ENCODE peak calls at places on chromosomes 13 and 19, in seven cellular contexts. P is bronchial epithelial cell, V is AG04450, H is foreskin keratinocyte, X is stomach, A is left lung, J is RWPE1. L is an unnamed sample.

GRCh38 chr19:47704024-47704423 is 9.2 kb upstream of the EHD2 start:
- DNase-seq in V (peak), H (no peak), A (no peak), X (no peak), J (no peak), P (no peak), L (peak)

GRCh38 chr19:35720648-35721047 is 2.8 kb downstream of the KMT2B start:
- DNase-seq in A (no peak), H (no peak), J (no peak), X (no peak), V (no peak), P (no peak), L (no peak)

GRCh38 chr13:106536244-106537034 is 977 bp upstream of the EFNB2 start:
- DNase-seq in P (peak), V (peak), A (peak), J (peak), X (peak), H (no peak), L (peak)

GRCh38 chr13:113405481-113406300 is 41.8 kb upstream of the GRTP1 start:
- DNase-seq in J (no peak), V (no peak), P (no peak), X (no peak), H (no peak), A (peak), L (no peak)

GRCh38 chr19:28920269-28921066 is 292.5 kb downstream of the UQCRFS1 start:
- DNase-seq in A (no peak), J (no peak), X (no peak), P (no peak), V (no peak), H (no peak), L (no peak)

GRCh38 chr13:24050796-24051715 is 109.5 kb upstream of the SPATA13 start:
- DNase-seq in X (no peak), J (no peak), H (peak), V (no peak), A (no peak), P (peak), L (no peak)

GRCh38 chr19:56066152-56067023 is 54.7 kb downstream of the ZNF787 start:
- DNase-seq in P (peak), J (peak), X (peak), H (no peak), A (peak), V (peak), L (no peak)

GRCh38 chr13:102097708-102098107 is 304.1 kb downstream of the FGF14 start:
- DNase-seq in H (no peak), V (no peak), P (no peak), X (no peak), A (no peak), J (no peak), L (no peak)

GRCh38 chr13:40271931-40272775 is 394.3 kb downstream of the FOXO1 start:
- DNase-seq in V (no peak), A (no peak), J (peak), X (peak), H (peak), P (peak), L (peak)

GRCh38 chr19:42487025-42487797 is 41.1 kb downstream of the CEACAM1 start:
- DNase-seq in V (no peak), X (no peak), J (no peak), H (no peak), A (no peak), P (no peak), L (no peak)

GRCh38 chr13:42984691-42985090 is 7.3 kb downstream of the EPSTI1 start:
- DNase-seq in V (no peak), H (no peak), X (no peak), A (no peak), P (no peak), J (no peak), L (no peak)

GRCh38 chr13:37068962-37069361 is 9.5 kb upstream of the SUPT20H start:
- DNase-seq in X (no peak), V (no peak), H (no peak), A (no peak), J (no peak), P (no peak), L (peak)
- TF ChIP-seq CTCF in X (no peak), V (peak), H (peak), A (peak), J (no peak), P (no peak), L (peak)

DNA sequence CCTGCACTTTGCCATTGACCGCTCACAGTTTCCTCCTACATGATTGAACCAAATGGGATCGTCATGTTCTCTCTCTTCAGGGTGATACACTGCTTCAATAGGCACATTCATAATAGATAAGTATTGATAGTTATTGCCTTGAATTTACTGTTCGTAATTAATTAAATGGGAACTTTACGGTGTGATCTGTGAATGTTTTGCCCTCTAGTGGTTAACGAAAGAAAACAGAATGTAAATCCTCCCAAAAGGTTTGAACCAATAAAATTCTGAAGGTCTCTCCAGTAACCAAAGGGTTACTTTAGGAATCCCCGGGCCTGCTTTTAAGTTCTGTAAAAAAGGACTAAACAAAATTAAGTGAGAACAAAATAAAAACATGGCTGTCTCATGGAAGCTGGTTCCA is 389.3 kb downstream of the DACH1 start:
- DNase-seq in X (no peak), J (peak), P (peak), H (no peak), A (no peak), V (no peak), L (no peak)
- TF ChIP-seq CTCF in X (no peak), J (peak), P (peak), H (no peak), A (peak), V (peak), L (peak)

GRCh38 chr13:88979465-88980180 is 1308.5 kb downstream of the SLITRK5 start:
- DNase-seq in V (no peak), J (no peak), P (peak), A (no peak), H (peak), X (no peak), L (no peak)
- TF ChIP-seq CTCF in V (no peak), J (no peak), P (peak), A (peak), H (peak), X (no peak), L (no peak)

GRCh38 chr13:37868691-37869505 is 674 bp downstream of the TRPC4 start:
- DNase-seq in P (no peak), V (no peak), J (no peak), X (no peak), H (no peak), A (no peak), L (peak)

GRCh38 chr13:37869506-37869755 is 141 bp downstream of the TRPC4 start:
- DNase-seq in A (no peak), H (no peak), X (no peak), V (no peak), P (no peak), J (peak), L (no peak)

GRCh38 chr13:37870489-37870845 is 895 bp upstream of the TRPC4 start:
- DNase-seq in V (no peak), P (no peak), X (no peak), A (peak), H (no peak), J (no peak), L (no peak)

GRCh38 chr13:37870895-37871550 is 1.5 kb upstream of the TRPC4 start:
- DNase-seq in P (peak), H (peak), A (peak), X (no peak), V (no peak), J (peak), L (peak)

GRCh38 chr13:37869756-37870488 is at the start of gene TRPC4:
- DNase-seq in V (no peak), A (peak), X (peak), P (peak), H (peak), J (peak), L (peak)
- TF ChIP-seq CTCF in V (peak), A (no peak), X (no peak), P (peak), H (peak), J (peak), L (peak)

DNA sequence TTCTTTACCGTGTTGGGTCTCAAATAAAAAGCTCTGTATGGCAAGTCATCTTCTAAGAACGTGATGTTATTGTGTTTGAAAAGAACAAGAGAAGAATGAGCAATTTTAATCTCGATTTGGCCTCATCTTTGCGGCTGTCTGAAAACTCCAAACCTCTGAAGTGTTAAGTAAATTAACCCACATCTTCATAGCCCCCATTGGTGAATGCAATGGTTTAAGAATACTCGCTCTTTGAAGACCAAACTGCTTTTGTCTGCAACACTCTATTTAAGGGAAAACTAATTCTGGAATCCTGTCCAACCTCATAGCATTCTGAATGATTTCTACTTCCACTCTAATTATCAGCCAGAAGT is 56.9 kb upstream of the SCEL start:
- DNase-seq in V (no peak), A (no peak), X (no peak), P (no peak), H (no peak), J (no peak), L (no peak)
- TF ChIP-seq CTCF in V (no peak), A (no peak), X (no peak), P (no peak), H (no peak), J (peak), L (peak)

DNA sequence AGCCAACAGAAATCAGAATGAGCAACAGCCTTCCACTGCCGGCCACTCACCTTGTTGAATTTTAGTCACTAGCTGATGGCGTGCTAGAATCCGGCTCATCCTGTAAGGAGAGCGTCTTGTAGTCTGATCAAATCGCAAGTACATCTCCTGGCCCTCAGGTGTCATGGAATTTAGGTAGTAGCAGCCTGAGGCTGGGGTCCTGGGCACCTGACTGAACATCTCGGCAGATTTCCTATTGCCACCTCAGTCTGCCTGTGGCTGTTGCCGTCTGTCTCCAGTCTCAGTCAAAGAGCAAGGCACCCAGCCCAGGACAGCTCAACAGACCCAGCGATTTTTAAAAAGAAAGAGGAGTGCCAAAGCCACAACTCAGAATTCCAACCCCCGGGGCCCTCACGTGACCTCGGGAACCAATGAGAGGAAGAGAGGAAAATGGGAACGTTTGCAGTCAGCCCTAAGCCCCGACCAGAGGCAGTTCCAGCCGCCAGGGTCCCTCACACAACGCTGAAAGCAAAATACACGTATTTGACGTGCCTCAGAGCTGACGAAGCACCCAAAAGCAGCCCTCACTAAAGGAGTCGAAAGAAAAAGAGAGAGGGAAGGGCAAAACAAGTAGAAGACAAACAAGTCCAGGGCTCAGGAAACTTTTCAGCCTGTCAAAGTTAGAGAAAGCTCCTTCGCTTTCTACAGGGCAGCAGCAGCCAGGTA is at the start of gene STARD13:
- DNase-seq in P (peak), J (peak), X (peak), H (peak), V (peak), A (peak), L (peak)
- TF ChIP-seq CTCF in P (peak), J (peak), X (peak), H (peak), V (peak), A (peak), L (peak)

GRCh38 chr13:103104340-103104739 is 38.1 kb upstream of the SLC10A2 start:
- DNase-seq in X (no peak), V (no peak), A (no peak), J (no peak), P (no peak), H (no peak), L (no peak)
- TF ChIP-seq CTCF in X (no peak), V (no peak), A (no peak), J (no peak), P (no peak), H (no peak), L (no peak)

DNA sequence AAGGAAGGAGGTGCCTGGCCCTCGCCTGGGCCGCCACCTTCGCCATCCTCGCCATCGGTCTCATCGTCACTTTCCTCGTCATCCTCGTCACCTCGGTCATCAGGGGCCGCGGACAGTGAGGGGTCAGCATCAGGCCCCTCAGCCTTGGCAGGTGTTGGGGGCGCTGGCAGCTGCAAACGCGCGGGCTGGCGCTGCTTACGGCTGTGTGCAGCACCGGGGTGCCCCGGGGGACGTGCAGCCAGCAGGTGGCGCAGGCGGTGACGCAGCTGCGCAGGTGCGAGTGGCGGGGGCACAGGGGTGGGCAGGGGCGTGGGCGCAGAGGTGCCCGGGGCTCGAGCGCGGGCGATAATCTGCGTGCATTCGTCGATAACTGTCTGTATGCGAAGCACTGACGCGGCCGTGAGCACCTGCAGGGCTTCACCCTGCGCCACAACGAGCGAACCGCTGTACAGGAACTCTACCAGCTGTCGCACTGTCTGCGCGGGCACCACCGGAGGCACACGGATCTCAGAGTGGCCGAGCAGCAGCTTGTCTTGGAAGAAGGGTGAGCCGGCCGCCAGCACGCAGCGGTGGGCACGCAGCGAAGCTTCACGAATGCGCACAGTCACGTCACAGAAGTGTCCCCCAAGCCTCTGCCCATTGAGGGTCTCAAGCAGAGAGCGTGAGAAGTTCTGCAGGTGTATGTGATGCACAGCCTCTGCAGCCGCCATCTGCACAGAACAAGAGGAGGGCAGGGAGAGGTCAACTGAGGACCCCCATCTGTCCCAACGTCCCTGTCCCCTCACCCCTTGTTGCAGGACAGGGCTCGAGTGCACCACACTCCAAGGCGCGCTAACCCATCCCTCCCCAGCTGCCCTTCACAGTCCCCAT is 2.4 kb downstream of the ZBTB45 start:
- DNase-seq in P (no peak), X (no peak), J (no peak), A (peak), H (no peak), V (no peak), L (no peak)
- TF ChIP-seq CTCF in P (no peak), X (no peak), J (no peak), A (no peak), H (no peak), V (no peak), L (peak)

GRCh38 chr19:16518483-16519229 is 22.5 kb downstream of the C19orf44 start:
- DNase-seq in H (no peak), P (no peak), V (no peak), J (no peak), X (no peak), A (no peak), L (no peak)
- TF ChIP-seq CTCF in H (peak), P (peak), V (no peak), J (no peak), X (no peak), A (no peak), L (peak)

GRCh38 chr19:18173572-18174294 is at the start of gene IFI30:
- DNase-seq in X (peak), V (no peak), J (peak), H (no peak), A (peak), P (no peak), L (no peak)
- TF ChIP-seq CTCF in X (no peak), V (no peak), J (no peak), H (no peak), A (no peak), P (no peak), L (no peak)

L was measured in HFFc6.